ENCODE peak calls at places on chromosomes 5 and 9, in six cellular contexts. Z is amniotic stem cell; M is activated CD8-positive, alpha-beta memory T cell treated with anti-CD3 and anti-CD28 coated beads, Interleukin-2, amount 50 U/mL, for 4 hours; Y is activated naive CD4-positive, alpha-beta T cell treated with anti-CD3 and anti-CD28 coated beads, Interleukin-2, amount 10 ng/mL, durations not matched to agents 7 days and 5 days; T is HS-5; V is fibroblast of mammary gland. Q is an unnamed sample.

GRCh38 chr9:88052446-88052845 is 78.1 kb upstream of the CDK20 start:
- DNase-seq in T (no peak), Y (no peak), M (no peak), Z (no peak), V (no peak), Q (no peak)

GRCh38 chr5:44665101-44665701 is 143.5 kb upstream of the MRPS30 start:
- DNase-seq in T (peak), V (peak), M (no peak), Y (no peak), Z (no peak), Q (no peak)

GRCh38 chr5:150164640-150165039 is 1.9 kb upstream of the CDX1 start:
- DNase-seq in Z (no peak), Y (no peak), T (no peak), M (no peak), V (peak), Q (no peak)

GRCh38 chr9:134826336-134827246 is 54.0 kb upstream of the FCN2 start:
- DNase-seq in Z (no peak), T (no peak), V (no peak), M (no peak), Y (no peak), Q (no peak)

GRCh38 chr9:126057036-126057435 is 269.6 kb upstream of the MVB12B start:
- DNase-seq in M (no peak), T (no peak), V (no peak), Z (no peak), Y (no peak), Q (no peak)

GRCh38 chr9:116617389-116617788 is 69.7 kb upstream of the TRIM32 start:
- DNase-seq in T (no peak), V (no peak), Y (no peak), Z (no peak), M (no peak), Q (no peak)

GRCh38 chr5:143011621-143012020 is 241.4 kb downstream of the ARHGAP26 start:
- DNase-seq in M (no peak), V (peak), Z (no peak), T (no peak), Y (no peak), Q (no peak)

GRCh38 chr5:40607202-40607601 is 72.5 kb upstream of the PTGER4 start:
- DNase-seq in T (no peak), M (no peak), Y (no peak), Z (no peak), V (no peak), Q (no peak)

GRCh38 chr5:144332265-144332664 is 161.6 kb downstream of the KCTD16 start:
- DNase-seq in Z (no peak), T (no peak), M (no peak), V (no peak), Y (no peak), Q (no peak)

GRCh38 chr5:43044181-43044914 is 4.2 kb upstream of the ANXA2R start:
- DNase-seq in T (no peak), M (no peak), Z (no peak), Y (no peak), V (peak), Q (no peak)

GRCh38 chr9:13816837-13817236 is 497.1 kb downstream of the NFIB start:
- DNase-seq in V (no peak), Z (no peak), Y (no peak), T (no peak), M (no peak), Q (no peak)

GRCh38 chr5:173915310-173916005 is 27.3 kb downstream of the CPEB4 start:
- DNase-seq in T (no peak), M (no peak), Y (no peak), Z (no peak), V (no peak), Q (no peak)

GRCh38 chr5:16179511-16179935 is at the start of gene MARCHF11:
- DNase-seq in Z (no peak), T (no peak), M (no peak), Y (no peak), V (no peak), Q (no peak)

GRCh38 chr5:125526940-125527339 is 780.5 kb upstream of the ZNF608 start:
- DNase-seq in M (no peak), V (no peak), T (no peak), Z (no peak), Y (no peak), Q (no peak)

GRCh38 chr5:6359941-6360683 is 18.2 kb downstream of the MED10 start:
- DNase-seq in Y (peak), Z (no peak), T (no peak), V (no peak), M (no peak), Q (no peak)

Q was measured in HL-60.